ENCODE peak calls at places on chromosomes 3 and 15, in six cellular contexts. S is neural progenitor cell, E is fibroblast of lung, M is PC-3, Z is astrocyte, D is GM23248. U is an unnamed sample.

GRCh38 chr3:149536429-149536828 is 61.9 kb downstream of the TM4SF4 start:
- DNase-seq in S (peak), E (peak), M (no peak), Z (peak), D (peak), U (no peak)

GRCh38 chr3:139654637-139655365 is 23.0 kb downstream of the NMNAT3 start:
- DNase-seq in S (no peak), E (no peak), M (no peak), Z (no peak), D (no peak), U (peak)

GRCh38 chr3:6821411-6821810 is 39.5 kb upstream of the GRM7 start:
- DNase-seq in S (no peak), E (peak), M (no peak), Z (peak), D (no peak), U (peak)

GRCh38 chr3:172678068-172678467 is 32.8 kb downstream of the NCEH1 start:
- DNase-seq in S (no peak), E (peak), M (peak), Z (no peak), D (no peak), U (no peak)

GRCh38 chr3:99686955-99687612 is 48.7 kb downstream of the COL8A1 start:
- DNase-seq in S (peak), E (peak), M (peak), Z (no peak), D (peak), U (peak)

GRCh38 chr3:136858381-136858780 is 3.6 kb upstream of the NCK1 start:
- DNase-seq in S (no peak), E (no peak), M (no peak), Z (no peak), D (no peak), U (no peak)

GRCh38 chr15:57190208-57190607 is 186.1 kb upstream of the CGNL1 start:
- DNase-seq in S (no peak), E (no peak), M (no peak), Z (no peak), D (no peak), U (no peak)

GRCh38 chr15:89912145-89912673 is 543 bp downstream of the ARPIN start:
- DNase-seq in S (peak), E (peak), M (peak), Z (no peak), D (peak), U (no peak)

GRCh38 chr15:63402498-63403253 is 21.0 kb upstream of the CA12 start:
- DNase-seq in S (peak), E (peak), M (peak), Z (peak), D (peak), U (peak)

GRCh38 chr3:156400735-156401134 is 154.2 kb downstream of the SSR3 start:
- DNase-seq in S (no peak), E (no peak), M (no peak), Z (no peak), D (no peak), U (no peak)

GRCh38 chr3:165642761-165643432 is 194.3 kb downstream of the BCHE start:
- DNase-seq in S (no peak), E (peak), M (peak), Z (peak), D (peak), U (peak)

GRCh38 chr3:172536993-172537419 is 13.8 kb upstream of the TNFSF10 start:
- DNase-seq in S (no peak), E (no peak), M (no peak), Z (no peak), D (no peak), U (peak)

GRCh38 chr3:146664403-146664802 is 59.3 kb upstream of the PLSCR5 start:
- DNase-seq in S (no peak), E (no peak), M (peak), Z (no peak), D (no peak), U (no peak)

GRCh38 chr3:169772530-169772950 is 656 bp upstream of the MYNN start:
- DNase-seq in S (peak), E (peak), M (peak), Z (peak), D (peak), U (peak)

GRCh38 chr3:172244011-172244410 is 204.2 kb downstream of the GHSR start:
- DNase-seq in S (no peak), E (peak), M (peak), Z (peak), D (peak), U (peak)

GRCh38 chr3:40152482-40153133 is 156.9 kb upstream of the EIF1B start:
- DNase-seq in S (no peak), E (no peak), M (no peak), Z (no peak), D (no peak), U (peak)

GRCh38 chr3:181486496-181486895 is 225.2 kb upstream of the SOX2 start:
- DNase-seq in S (no peak), E (peak), M (no peak), Z (no peak), D (no peak), U (no peak)

GRCh38 chr3:19250959-19251610 is 102.8 kb downstream of the KCNH8 start:
- DNase-seq in S (peak), E (no peak), M (no peak), Z (no peak), D (no peak), U (no peak)

GRCh38 chr3:61768284-61769012 is 207.1 kb downstream of the PTPRG start:
- DNase-seq in S (no peak), E (peak), M (no peak), Z (no peak), D (peak), U (peak)

GRCh38 chr3:46934508-46935167 is 41.9 kb downstream of the CCDC12 start:
- DNase-seq in S (no peak), E (no peak), M (peak), Z (no peak), D (peak), U (peak)

GRCh38 chr3:191775451-191776233 is 314.7 kb downstream of the PYDC2 start:
- DNase-seq in S (no peak), E (peak), M (peak), Z (peak), D (peak), U (peak)

GRCh38 chr15:80494311-80494710 is 90.1 kb downstream of the ARNT2 start:
- DNase-seq in S (no peak), E (peak), M (peak), Z (peak), D (peak), U (no peak)

GRCh38 chr15:69628256-69629093 is 175.9 kb downstream of the RPLP1 start:
- DNase-seq in S (no peak), E (no peak), M (no peak), Z (no peak), D (no peak), U (no peak)

GRCh38 chr15:38414351-38414750 is 39.6 kb upstream of the FAM98B start:
- DNase-seq in S (peak), E (peak), M (peak), Z (peak), D (peak), U (peak)

GRCh38 chr15:99435138-99435695 is 130.6 kb upstream of the MEF2A start:
- DNase-seq in S (no peak), E (no peak), M (peak), Z (no peak), D (no peak), U (peak)

GRCh38 chr3:150238043-150238802 is 169.9 kb upstream of the TSC22D2 start:
- DNase-seq in S (no peak), E (peak), M (peak), Z (no peak), D (no peak), U (peak)

GRCh38 chr3:157271283-157271882 is 111.4 kb upstream of the CCNL1 start:
- DNase-seq in S (no peak), E (no peak), M (no peak), Z (no peak), D (no peak), U (no peak)

GRCh38 chr15:76059320-76060097 is at the start of gene TMEM266:
- DNase-seq in S (peak), E (peak), M (peak), Z (peak), D (peak), U (peak)

GRCh38 chr3:59769132-59769531 is 719.3 kb upstream of the CFAP20DC start:
- DNase-seq in S (no peak), E (no peak), M (no peak), Z (no peak), D (no peak), U (no peak)

GRCh38 chr3:174333640-174334039 is 525.5 kb upstream of the NAALADL2 start:
- DNase-seq in S (no peak), E (no peak), M (peak), Z (no peak), D (no peak), U (no peak)

GRCh38 chr15:38254065-38254883 is 1.6 kb downstream of the SPRED1 start:
- DNase-seq in S (peak), E (peak), M (peak), Z (peak), D (peak), U (peak)

GRCh38 chr15:47742334-47742733 is 25.0 kb downstream of the SEMA6D start:
- DNase-seq in S (peak), E (no peak), M (no peak), Z (no peak), D (no peak), U (no peak)

GRCh38 chr3:69120879-69121464 is 1.4 kb downstream of the LMOD3 start:
- DNase-seq in S (peak), E (peak), M (peak), Z (peak), D (peak), U (peak)

GRCh38 chr15:23035964-23036566 is 3.3 kb downstream of the TUBGCP5 start:
- DNase-seq in S (peak), E (peak), M (peak), Z (peak), D (peak), U (peak)

GRCh38 chr3:47860206-47860605 is 57.3 kb downstream of the DHX30 start:
- DNase-seq in S (no peak), E (no peak), M (no peak), Z (no peak), D (no peak), U (no peak)

GRCh38 chr3:15331606-15332404 is 581 bp downstream of the SH3BP5 start:
- DNase-seq in S (peak), E (peak), M (peak), Z (peak), D (peak), U (peak)
- TF ChIP-seq EZH2 in S (peak), E (no peak), M (no peak), Z (no peak), D (no peak), U (no peak)

GRCh38 chr15:40130118-40130517 is 21.4 kb upstream of the BMF start:
- DNase-seq in S (no peak), E (no peak), M (no peak), Z (no peak), D (no peak), U (no peak)

GRCh38 chr15:40133544-40133943 is 24.9 kb upstream of the BMF start:
- DNase-seq in S (no peak), E (no peak), M (no peak), Z (no peak), D (no peak), U (no peak)

GRCh38 chr15:40125950-40126349 is 17.3 kb upstream of the BMF start:
- DNase-seq in S (no peak), E (no peak), M (no peak), Z (no peak), D (no peak), U (no peak)

GRCh38 chr15:40130799-40131502 is 22.3 kb upstream of the BMF start:
- DNase-seq in S (no peak), E (no peak), M (no peak), Z (no peak), D (no peak), U (no peak)

DNA sequence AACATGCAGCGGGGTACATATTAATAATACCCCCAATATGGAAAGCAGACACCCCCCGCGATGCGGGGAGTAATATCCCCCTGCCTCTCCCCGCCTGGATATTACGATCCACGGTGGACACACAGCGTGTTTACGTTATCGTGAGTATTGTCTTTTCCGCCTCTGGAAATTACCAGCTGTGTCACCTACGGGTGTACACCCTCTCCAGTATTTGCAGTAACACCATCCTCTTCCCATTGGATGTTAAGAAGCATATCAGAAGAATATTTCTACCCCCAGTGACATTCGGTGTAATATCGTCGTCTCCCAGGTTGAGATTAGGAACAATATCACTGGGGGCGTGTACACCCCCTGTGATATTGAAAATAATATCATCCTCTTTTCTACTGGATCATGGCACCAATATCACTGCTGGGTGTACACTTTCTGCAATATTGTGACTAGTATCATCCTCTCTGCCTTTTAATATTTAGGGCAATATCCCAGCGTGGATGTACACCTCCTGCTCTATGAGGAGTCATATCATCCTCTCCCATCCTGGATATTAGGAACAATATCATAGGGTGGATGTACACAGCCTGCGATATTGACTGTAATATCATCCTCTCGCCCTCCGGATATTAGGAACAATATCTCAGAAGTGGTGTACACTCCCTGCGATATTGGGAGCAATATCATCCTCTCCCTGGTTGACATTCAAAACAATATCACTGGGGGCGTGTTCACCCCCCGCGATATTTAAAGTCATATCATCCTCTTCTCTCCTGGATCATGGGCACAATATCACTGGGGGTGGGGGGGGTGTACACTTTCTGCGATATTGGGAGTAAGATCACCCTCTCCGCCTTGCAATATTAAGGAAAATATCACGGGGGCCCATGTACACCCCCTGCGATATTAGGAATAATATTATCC is 20.3 kb upstream of the BMF start:
- DNase-seq in S (no peak), E (no peak), M (no peak), Z (no peak), D (no peak), U (no peak)
- H3K9ac ChIP-seq in S (no peak), E (no peak), M (no peak), Z (no peak), D (no peak), U (no peak)

GRCh38 chr3:167078070-167078622 is 302.0 kb downstream of the ZBBX start:
- DNase-seq in S (no peak), E (peak), M (peak), Z (peak), D (no peak), U (no peak)
- H2AFZ ChIP-seq in S (peak), E (no peak), M (peak), Z (peak), D (no peak), U (peak)

GRCh38 chr15:40928351-40928974 is 677 bp upstream of the DLL4 start:
- DNase-seq in S (peak), E (no peak), M (peak), Z (no peak), D (no peak), U (peak)

GRCh38 chr15:40927497-40928346 is 1.4 kb upstream of the DLL4 start:
- DNase-seq in S (no peak), E (no peak), M (no peak), Z (no peak), D (peak), U (no peak)

GRCh38 chr15:40925863-40926658 is 3.1 kb upstream of the DLL4 start:
- DNase-seq in S (peak), E (peak), M (no peak), Z (no peak), D (peak), U (no peak)

GRCh38 chr15:40925495-40925862 is 3.7 kb upstream of the DLL4 start:
- DNase-seq in S (peak), E (no peak), M (no peak), Z (no peak), D (no peak), U (no peak)

GRCh38 chr15:40926659-40927496 is 2.3 kb upstream of the DLL4 start:
- DNase-seq in S (no peak), E (no peak), M (no peak), Z (no peak), D (no peak), U (no peak)
- TF ChIP-seq EZH2 in S (peak), E (peak), M (no peak), Z (peak), D (peak), U (no peak)

DNA sequence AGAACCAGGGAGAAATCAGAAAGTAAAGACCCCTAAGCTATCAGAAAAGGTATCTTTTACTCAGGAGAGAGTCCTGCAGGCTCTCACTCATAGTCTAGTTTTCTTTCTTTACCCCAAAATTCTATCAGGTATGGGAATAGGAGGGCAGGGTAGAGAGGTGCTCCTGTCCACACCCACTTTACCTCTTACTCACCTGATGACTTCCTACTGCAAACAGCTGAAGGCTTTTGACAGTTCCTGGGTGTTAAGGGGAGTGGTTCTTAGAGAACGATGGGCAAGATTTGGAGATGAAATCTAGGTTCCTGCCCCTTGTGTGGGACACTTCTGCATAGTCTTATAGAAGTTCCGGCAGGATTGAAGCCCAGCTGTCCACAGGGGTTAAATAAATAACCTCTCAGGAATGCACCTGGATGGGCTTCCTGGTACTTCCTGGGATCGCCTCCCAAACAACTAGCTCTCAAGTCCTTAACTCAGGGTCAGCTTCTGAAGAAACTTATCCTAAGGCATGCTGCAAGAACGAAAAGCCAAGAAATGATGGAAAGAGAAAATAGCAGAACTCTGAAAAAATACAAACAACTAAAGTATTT is 10.8 kb upstream of the TNFAIP8L3 start:
- DNase-seq in S (no peak), E (no peak), M (peak), Z (no peak), D (no peak), U (peak)
- H3K9ac ChIP-seq in S (no peak), E (no peak), M (no peak), Z (no peak), D (no peak), U (no peak)

GRCh38 chr3:153144779-153145178 is 17.2 kb upstream of the RAP2B start:
- DNase-seq in S (no peak), E (peak), M (peak), Z (peak), D (peak), U (peak)
- H2AFZ ChIP-seq in S (no peak), E (no peak), M (no peak), Z (no peak), D (peak), U (no peak)

U was measured in mammary epithelial cell.